ENCODE peak calls at places on chromosome 18, in ten cellular contexts. One of them, this sample, is unnamed.

GRCh38 chr18:54675076-54675475 is 84.0 kb downstream of the DYNAP start:
- DNase-seq in psoas muscle: no peak
- DNase-seq in body of pancreas: no peak
- DNase-seq in hepatocyte: no peak
- DNase-seq in stomach: no peak
- DNase-seq in A549: no peak
- DNase-seq in cardiac muscle cell: no peak
- DNase-seq in Caco-2: no peak
- DNase-seq in IMR-90: no peak
- DNase-seq in colonic mucosa: no peak
- DNase-seq in this sample: no peak

GRCh38 chr18:9973461-9973860 is 59.6 kb downstream of the VAPA start:
- DNase-seq in hepatocyte: no peak
- DNase-seq in cardiac muscle cell: no peak
- DNase-seq in IMR-90: no peak
- DNase-seq in A549: no peak
- DNase-seq in Caco-2: no peak
- DNase-seq in colonic mucosa: no peak
- DNase-seq in body of pancreas: no peak
- DNase-seq in psoas muscle: no peak
- DNase-seq in stomach: no peak
- DNase-seq in this sample: no peak

GRCh38 chr18:13464432-13465125 is 246.0 kb downstream of the LDLRAD4 start:
- DNase-seq in hepatocyte: no peak
- DNase-seq in A549: no peak
- DNase-seq in colonic mucosa: peak; percentile 52
- DNase-seq in IMR-90: no peak
- DNase-seq in body of pancreas: peak; percentile 60
- DNase-seq in stomach: peak; percentile 39
- DNase-seq in psoas muscle: peak; percentile 46
- DNase-seq in cardiac muscle cell: no peak
- DNase-seq in Caco-2: no peak
- DNase-seq in this sample: no peak

GRCh38 chr18:3088444-3088843 is 75.5 kb upstream of the LPIN2 start:
- DNase-seq in hepatocyte: peak; percentile 22
- DNase-seq in Caco-2: no peak
- DNase-seq in IMR-90: no peak
- DNase-seq in stomach: no peak
- DNase-seq in body of pancreas: peak; percentile 16
- DNase-seq in A549: no peak
- DNase-seq in colonic mucosa: no peak
- DNase-seq in psoas muscle: no peak
- DNase-seq in cardiac muscle cell: no peak
- DNase-seq in this sample: no peak

GRCh38 chr18:76259012-76259568 is 236.0 kb downstream of the ZNF516 start:
- DNase-seq in psoas muscle: no peak
- DNase-seq in cardiac muscle cell: no peak
- DNase-seq in stomach: no peak
- DNase-seq in colonic mucosa: no peak
- DNase-seq in A549: no peak
- DNase-seq in Caco-2: no peak
- DNase-seq in hepatocyte: no peak
- DNase-seq in body of pancreas: peak; percentile 5
- DNase-seq in IMR-90: no peak
- DNase-seq in this sample: no peak

GRCh38 chr18:62325806-62326645 is 916 bp downstream of the TNFRSF11A start:
- DNase-seq in hepatocyte: no peak
- DNase-seq in psoas muscle: no peak
- DNase-seq in cardiac muscle cell: peak; percentile 52
- DNase-seq in A549: peak; percentile 11
- DNase-seq in Caco-2: no peak
- DNase-seq in IMR-90: peak; percentile 2
- DNase-seq in colonic mucosa: no peak
- DNase-seq in body of pancreas: no peak
- DNase-seq in stomach: no peak
- DNase-seq in this sample: no peak

GRCh38 chr18:21242141-21243040 is at the start of gene GREB1L:
- DNase-seq in hepatocyte: peak; percentile 90
- DNase-seq in Caco-2: peak; percentile 82
- DNase-seq in colonic mucosa: peak; percentile 34
- DNase-seq in psoas muscle: peak; percentile 61
- DNase-seq in body of pancreas: peak; percentile 22
- DNase-seq in stomach: peak; percentile 63
- DNase-seq in IMR-90: no peak
- DNase-seq in cardiac muscle cell: peak; percentile 87
- DNase-seq in A549: peak; percentile 40
- DNase-seq in this sample: no peak

GRCh38 chr18:50268022-50268747 is 1.9 kb upstream of the CFAP53 start:
- DNase-seq in Caco-2: no peak
- DNase-seq in stomach: peak; percentile 78
- DNase-seq in colonic mucosa: peak; percentile 90
- DNase-seq in cardiac muscle cell: peak; percentile 68
- DNase-seq in psoas muscle: peak; percentile 79
- DNase-seq in A549: peak; percentile 89
- DNase-seq in body of pancreas: peak; percentile 79
- DNase-seq in hepatocyte: peak; percentile 83
- DNase-seq in IMR-90: peak; percentile 7
- DNase-seq in this sample: peak; percentile 78

GRCh38 chr18:45920367-45920766 is 46.8 kb downstream of the EPG5 start:
- DNase-seq in A549: no peak
- DNase-seq in IMR-90: peak; percentile 62
- DNase-seq in hepatocyte: no peak
- DNase-seq in stomach: peak; percentile 84
- DNase-seq in psoas muscle: peak; percentile 82
- DNase-seq in body of pancreas: peak; percentile 88
- DNase-seq in colonic mucosa: peak; percentile 68
- DNase-seq in Caco-2: no peak
- DNase-seq in cardiac muscle cell: no peak
- DNase-seq in this sample: no peak

GRCh38 chr18:63578357-63578958 is 8.7 kb upstream of the SERPINB13 start:
- DNase-seq in psoas muscle: no peak
- DNase-seq in colonic mucosa: peak; percentile 28
- DNase-seq in Caco-2: no peak
- DNase-seq in hepatocyte: peak; percentile 49
- DNase-seq in body of pancreas: peak; percentile 47
- DNase-seq in IMR-90: peak; percentile 36
- DNase-seq in cardiac muscle cell: peak; percentile 57
- DNase-seq in stomach: no peak
- DNase-seq in A549: no peak
- DNase-seq in this sample: peak; percentile 43

DNA sequence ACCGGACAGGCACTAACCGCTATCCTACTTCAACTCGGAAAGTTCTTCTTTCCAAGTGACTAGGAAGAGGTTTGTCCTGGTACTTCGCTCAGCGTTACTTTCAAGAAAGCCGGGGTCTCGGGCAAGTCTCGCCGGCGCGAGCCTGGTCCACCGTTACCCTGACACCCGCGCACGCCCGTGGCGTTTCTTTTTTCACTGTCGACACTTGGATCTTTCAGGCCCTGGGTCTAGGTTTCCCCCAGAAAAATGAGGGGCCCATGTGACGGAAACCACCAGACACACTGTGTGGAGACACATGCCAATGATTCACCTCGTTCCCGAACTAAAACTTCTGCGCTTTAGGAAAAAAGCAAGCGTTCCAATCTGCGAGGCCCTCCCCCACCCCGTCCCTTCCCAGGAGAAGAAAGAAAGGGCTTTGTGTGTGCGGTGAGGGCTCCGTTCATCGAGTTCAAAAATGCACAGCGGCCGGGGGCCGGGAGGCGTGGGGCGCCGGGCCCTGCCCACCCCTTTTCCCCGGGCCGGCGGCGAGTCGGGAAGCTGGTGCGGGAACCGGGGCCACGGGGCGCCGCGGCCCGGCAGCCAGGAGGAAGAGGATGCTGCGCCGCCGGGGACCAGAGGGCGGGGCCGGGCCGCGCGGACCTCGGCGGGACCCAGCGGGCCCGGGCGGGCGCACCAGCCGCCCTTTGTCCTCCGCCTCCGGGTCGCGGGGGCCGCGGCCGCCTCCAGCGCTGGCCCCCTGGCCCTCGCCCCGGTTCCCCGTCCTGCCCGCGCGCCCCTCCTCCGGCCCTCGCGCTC is 2.6 kb downstream of the ZNF521 start:
- DNase-seq in A549: no peak
- DNase-seq in body of pancreas: no peak
- DNase-seq in psoas muscle: peak; percentile 55
- DNase-seq in hepatocyte: peak; percentile 31
- DNase-seq in colonic mucosa: no peak
- DNase-seq in IMR-90: peak; percentile 69
- DNase-seq in cardiac muscle cell: peak; percentile 54
- DNase-seq in Caco-2: no peak
- DNase-seq in stomach: no peak
- DNase-seq in this sample: no peak
- H3K4me3 ChIP-seq in A549: peak overlapping the region; percentile 34
- H3K4me3 ChIP-seq in body of pancreas: no peak overlapping the region
- H3K4me3 ChIP-seq in psoas muscle: peak overlapping the region; percentile 88
- H3K4me3 ChIP-seq in hepatocyte: peak overlapping the region; percentile 83
- H3K4me3 ChIP-seq in colonic mucosa: peak overlapping the region; percentile 56
- H3K4me3 ChIP-seq in IMR-90: peak overlapping the region; percentile 97
- H3K4me3 ChIP-seq in cardiac muscle cell: peak overlapping the region; percentile 96
- H3K4me3 ChIP-seq in Caco-2: no peak overlapping the region
- H3K4me3 ChIP-seq in stomach: peak overlapping the region; percentile 64
- H3K4me3 ChIP-seq in this sample: peak overlapping the region; percentile 90

GRCh38 chr18:35343488-35343935 is 708 bp downstream of the ZNF24 start:
- DNase-seq in colonic mucosa: no peak
- DNase-seq in A549: no peak
- DNase-seq in IMR-90: no peak
- DNase-seq in body of pancreas: no peak
- DNase-seq in cardiac muscle cell: no peak
- DNase-seq in hepatocyte: no peak
- DNase-seq in psoas muscle: no peak
- DNase-seq in stomach: no peak
- DNase-seq in Caco-2: no peak
- DNase-seq in this sample: no peak
- H3K4me1 ChIP-seq in colonic mucosa: no peaks in the 10 kb centered on the region
- H3K4me1 ChIP-seq in A549: peaks cover 8% of the 10 kb centered on the region
- H3K4me1 ChIP-seq in IMR-90: peaks cover 2% of the 10 kb centered on the region
- H3K4me1 ChIP-seq in body of pancreas: peaks cover 60% of the 10 kb centered on the region
- H3K4me1 ChIP-seq in cardiac muscle cell: peaks cover 22% of the 10 kb centered on the region
- H3K4me1 ChIP-seq in hepatocyte: peaks cover 20% of the 10 kb centered on the region
- H3K4me1 ChIP-seq in psoas muscle: peaks cover 36% of the 10 kb centered on the region
- H3K4me1 ChIP-seq in stomach: peaks cover 68% of the 10 kb centered on the region
- H3K4me1 ChIP-seq in Caco-2: no peaks in the 10 kb centered on the region
- H3K4me1 ChIP-seq in this sample: no peaks in the 10 kb centered on the region

GRCh38 chr18:79882522-79883241 is 68.8 kb downstream of the SLC66A2 start:
- DNase-seq in body of pancreas: no peak
- DNase-seq in hepatocyte: no peak
- DNase-seq in psoas muscle: no peak
- DNase-seq in cardiac muscle cell: no peak
- DNase-seq in Caco-2: no peak
- DNase-seq in colonic mucosa: no peak
- DNase-seq in A549: no peak
- DNase-seq in stomach: no peak
- DNase-seq in IMR-90: no peak
- DNase-seq in this sample: no peak

GRCh38 chr18:79883461-79884295 is 67.8 kb downstream of the SLC66A2 start:
- DNase-seq in A549: no peak
- DNase-seq in psoas muscle: no peak
- DNase-seq in cardiac muscle cell: no peak
- DNase-seq in Caco-2: no peak
- DNase-seq in stomach: no peak
- DNase-seq in IMR-90: no peak
- DNase-seq in hepatocyte: no peak
- DNase-seq in body of pancreas: no peak
- DNase-seq in colonic mucosa: no peak
- DNase-seq in this sample: no peak

GRCh38 chr18:79884963-79885728 is 66.3 kb downstream of the SLC66A2 start:
- DNase-seq in Caco-2: no peak
- DNase-seq in A549: no peak
- DNase-seq in IMR-90: no peak
- DNase-seq in colonic mucosa: no peak
- DNase-seq in body of pancreas: no peak
- DNase-seq in psoas muscle: no peak
- DNase-seq in hepatocyte: no peak
- DNase-seq in cardiac muscle cell: no peak
- DNase-seq in stomach: no peak
- DNase-seq in this sample: no peak

GRCh38 chr18:79881695-79882094 is 69.8 kb downstream of the SLC66A2 start:
- DNase-seq in hepatocyte: no peak
- DNase-seq in A549: no peak
- DNase-seq in body of pancreas: no peak
- DNase-seq in stomach: no peak
- DNase-seq in IMR-90: no peak
- DNase-seq in Caco-2: no peak
- DNase-seq in colonic mucosa: no peak
- DNase-seq in psoas muscle: no peak
- DNase-seq in cardiac muscle cell: no peak
- DNase-seq in this sample: no peak

GRCh38 chr18:79884296-79884962 is 67.0 kb downstream of the SLC66A2 start:
- DNase-seq in stomach: no peak
- DNase-seq in hepatocyte: no peak
- DNase-seq in IMR-90: no peak
- DNase-seq in cardiac muscle cell: no peak
- DNase-seq in body of pancreas: no peak
- DNase-seq in psoas muscle: no peak
- DNase-seq in A549: no peak
- DNase-seq in Caco-2: no peak
- DNase-seq in colonic mucosa: no peak
- DNase-seq in this sample: no peak
- H3K9me3 ChIP-seq in stomach: peaks cover 9% of the 10 kb centered on the region
- H3K9me3 ChIP-seq in hepatocyte: no peaks in the 10 kb centered on the region
- H3K9me3 ChIP-seq in IMR-90: peaks cover 23% of the 10 kb centered on the region
- H3K9me3 ChIP-seq in cardiac muscle cell: no peaks in the 10 kb centered on the region
- H3K9me3 ChIP-seq in body of pancreas: peaks cover 6% of the 10 kb centered on the region
- H3K9me3 ChIP-seq in psoas muscle: peaks cover 3% of the 10 kb centered on the region
- H3K9me3 ChIP-seq in A549: peaks cover 5% of the 10 kb centered on the region
- H3K9me3 ChIP-seq in Caco-2: no peaks in the 10 kb centered on the region
- H3K9me3 ChIP-seq in colonic mucosa: no peaks in the 10 kb centered on the region
- H3K9me3 ChIP-seq in this sample: no peaks in the 10 kb centered on the region

GRCh38 chr18:37539236-37539635 is 26.4 kb downstream of the CELF4 start:
- DNase-seq in A549: no peak
- DNase-seq in Caco-2: no peak
- DNase-seq in psoas muscle: no peak
- DNase-seq in colonic mucosa: no peak
- DNase-seq in cardiac muscle cell: no peak
- DNase-seq in stomach: no peak
- DNase-seq in body of pancreas: no peak
- DNase-seq in IMR-90: no peak
- DNase-seq in hepatocyte: no peak
- DNase-seq in this sample: no peak
- H3K4me3 ChIP-seq in A549: no peak overlapping the region
- H3K4me3 ChIP-seq in Caco-2: no peak overlapping the region
- H3K4me3 ChIP-seq in psoas muscle: no peak overlapping the region
- H3K4me3 ChIP-seq in colonic mucosa: no peak overlapping the region
- H3K4me3 ChIP-seq in cardiac muscle cell: no peak overlapping the region
- H3K4me3 ChIP-seq in stomach: no peak overlapping the region
- H3K4me3 ChIP-seq in body of pancreas: no peak overlapping the region
- H3K4me3 ChIP-seq in IMR-90: no peak overlapping the region
- H3K4me3 ChIP-seq in hepatocyte: no peak overlapping the region
- H3K4me3 ChIP-seq in this sample: no peak overlapping the region

GRCh38 chr18:12314586-12315305 is 6.7 kb downstream of the TUBB6 start:
- DNase-seq in cardiac muscle cell: no peak
- DNase-seq in A549: no peak
- DNase-seq in body of pancreas: no peak
- DNase-seq in psoas muscle: no peak
- DNase-seq in stomach: no peak
- DNase-seq in Caco-2: no peak
- DNase-seq in hepatocyte: no peak
- DNase-seq in colonic mucosa: no peak
- DNase-seq in IMR-90: no peak
- DNase-seq in this sample: no peak
- H3K4me1 ChIP-seq in cardiac muscle cell: peaks cover 2% of the 10 kb centered on the region
- H3K4me1 ChIP-seq in A549: peaks cover 3% of the 10 kb centered on the region
- H3K4me1 ChIP-seq in body of pancreas: peaks cover 54% of the 10 kb centered on the region
- H3K4me1 ChIP-seq in psoas muscle: peaks cover 3% of the 10 kb centered on the region
- H3K4me1 ChIP-seq in stomach: peaks cover 68% of the 10 kb centered on the region
- H3K4me1 ChIP-seq in Caco-2: peaks cover 6% of the 10 kb centered on the region
- H3K4me1 ChIP-seq in hepatocyte: no peaks in the 10 kb centered on the region
- H3K4me1 ChIP-seq in colonic mucosa: no peaks in the 10 kb centered on the region
- H3K4me1 ChIP-seq in IMR-90: peaks cover 21% of the 10 kb centered on the region
- H3K4me1 ChIP-seq in this sample: no peaks in the 10 kb centered on the region